ENCODE peak calls at places on chromosomes 6 and 20, in nine cellular contexts. One of them, this sample, is unnamed.

GRCh38 chr6:84271086-84271716 is 43.8 kb upstream of the CEP162 start:
- DNase-seq in heart left ventricle: no peak
- DNase-seq in astrocyte of the spinal cord: no peak
- DNase-seq in AG04450: no peak
- DNase-seq in nephron progenitor cell: no peak
- DNase-seq in H1: no peak
- DNase-seq in brain microvascular endothelial cell: no peak
- DNase-seq in fibroblast of mammary gland: no peak
- DNase-seq in body of pancreas: no peak
- DNase-seq in this sample: no peak

GRCh38 chr20:5041433-5041832 is 40.1 kb upstream of the SLC23A2 start:
- DNase-seq in heart left ventricle: no peak
- DNase-seq in body of pancreas: no peak
- DNase-seq in AG04450: no peak
- DNase-seq in fibroblast of mammary gland: peak; percentile 78
- DNase-seq in astrocyte of the spinal cord: peak; percentile 38
- DNase-seq in brain microvascular endothelial cell: peak; percentile 65
- DNase-seq in H1: no peak
- DNase-seq in nephron progenitor cell: no peak
- DNase-seq in this sample: no peak

GRCh38 chr20:62063601-62063980 is 2.1 kb downstream of the TAF4 start:
- DNase-seq in astrocyte of the spinal cord: peak; percentile 25
- DNase-seq in heart left ventricle: no peak
- DNase-seq in fibroblast of mammary gland: peak; percentile 26
- DNase-seq in body of pancreas: no peak
- DNase-seq in AG04450: no peak
- DNase-seq in H1: no peak
- DNase-seq in nephron progenitor cell: peak; percentile 65
- DNase-seq in brain microvascular endothelial cell: no peak
- DNase-seq in this sample: no peak

GRCh38 chr20:841568-842546 is 8.3 kb downstream of the FAM110A start:
- DNase-seq in AG04450: no peak
- DNase-seq in H1: no peak
- DNase-seq in fibroblast of mammary gland: no peak
- DNase-seq in heart left ventricle: no peak
- DNase-seq in nephron progenitor cell: peak; percentile 23
- DNase-seq in brain microvascular endothelial cell: no peak
- DNase-seq in astrocyte of the spinal cord: no peak
- DNase-seq in body of pancreas: peak; percentile 62
- DNase-seq in this sample: no peak

GRCh38 chr6:132084811-132085509 is 133.8 kb upstream of the CCN2 start:
- DNase-seq in body of pancreas: no peak
- DNase-seq in astrocyte of the spinal cord: peak; percentile 97
- DNase-seq in H1: no peak
- DNase-seq in brain microvascular endothelial cell: peak; percentile 88
- DNase-seq in nephron progenitor cell: no peak
- DNase-seq in heart left ventricle: no peak
- DNase-seq in fibroblast of mammary gland: peak; percentile 81
- DNase-seq in AG04450: peak; percentile 95
- DNase-seq in this sample: no peak

GRCh38 chr6:170049641-170050491 is 241.0 kb downstream of the DLL1 start:
- DNase-seq in astrocyte of the spinal cord: peak; percentile 1
- DNase-seq in heart left ventricle: peak; percentile 92
- DNase-seq in H1: no peak
- DNase-seq in nephron progenitor cell: no peak
- DNase-seq in fibroblast of mammary gland: peak; percentile 84
- DNase-seq in AG04450: peak; percentile 15
- DNase-seq in brain microvascular endothelial cell: no peak
- DNase-seq in body of pancreas: peak; percentile 65
- DNase-seq in this sample: peak; percentile 56

GRCh38 chr6:52574709-52575489 is 2.0 kb downstream of the TRAM2 start:
- DNase-seq in brain microvascular endothelial cell: peak; percentile 66
- DNase-seq in fibroblast of mammary gland: peak; percentile 69
- DNase-seq in heart left ventricle: peak; percentile 65
- DNase-seq in nephron progenitor cell: no peak
- DNase-seq in astrocyte of the spinal cord: no peak
- DNase-seq in AG04450: no peak
- DNase-seq in H1: no peak
- DNase-seq in body of pancreas: no peak
- DNase-seq in this sample: no peak

GRCh38 chr20:20820780-20821495 is 108.5 kb upstream of the RALGAPA2 start:
- DNase-seq in body of pancreas: no peak
- DNase-seq in nephron progenitor cell: no peak
- DNase-seq in AG04450: no peak
- DNase-seq in astrocyte of the spinal cord: no peak
- DNase-seq in H1: no peak
- DNase-seq in heart left ventricle: no peak
- DNase-seq in fibroblast of mammary gland: no peak
- DNase-seq in brain microvascular endothelial cell: no peak
- DNase-seq in this sample: no peak

GRCh38 chr20:60037120-60037499 is 78.9 kb downstream of the CDH26 start:
- DNase-seq in AG04450: no peak
- DNase-seq in astrocyte of the spinal cord: peak; percentile 39
- DNase-seq in nephron progenitor cell: no peak
- DNase-seq in brain microvascular endothelial cell: peak; percentile 72
- DNase-seq in heart left ventricle: no peak
- DNase-seq in H1: no peak
- DNase-seq in fibroblast of mammary gland: no peak
- DNase-seq in body of pancreas: no peak
- DNase-seq in this sample: no peak

GRCh38 chr20:48564997-48565396 is 262.8 kb downstream of the PREX1 start:
- DNase-seq in AG04450: no peak
- DNase-seq in nephron progenitor cell: no peak
- DNase-seq in fibroblast of mammary gland: no peak
- DNase-seq in astrocyte of the spinal cord: no peak
- DNase-seq in body of pancreas: no peak
- DNase-seq in H1: no peak
- DNase-seq in brain microvascular endothelial cell: no peak
- DNase-seq in heart left ventricle: no peak
- DNase-seq in this sample: no peak

GRCh38 chr6:31821301-31822037 is 6.1 kb upstream of the HSPA1B start:
- DNase-seq in nephron progenitor cell: peak; percentile 58
- DNase-seq in AG04450: no peak
- DNase-seq in brain microvascular endothelial cell: no peak
- DNase-seq in H1: no peak
- DNase-seq in astrocyte of the spinal cord: no peak
- DNase-seq in heart left ventricle: peak; percentile 82
- DNase-seq in fibroblast of mammary gland: peak; percentile 41
- DNase-seq in body of pancreas: peak; percentile 52
- DNase-seq in this sample: peak; percentile 78

DNA sequence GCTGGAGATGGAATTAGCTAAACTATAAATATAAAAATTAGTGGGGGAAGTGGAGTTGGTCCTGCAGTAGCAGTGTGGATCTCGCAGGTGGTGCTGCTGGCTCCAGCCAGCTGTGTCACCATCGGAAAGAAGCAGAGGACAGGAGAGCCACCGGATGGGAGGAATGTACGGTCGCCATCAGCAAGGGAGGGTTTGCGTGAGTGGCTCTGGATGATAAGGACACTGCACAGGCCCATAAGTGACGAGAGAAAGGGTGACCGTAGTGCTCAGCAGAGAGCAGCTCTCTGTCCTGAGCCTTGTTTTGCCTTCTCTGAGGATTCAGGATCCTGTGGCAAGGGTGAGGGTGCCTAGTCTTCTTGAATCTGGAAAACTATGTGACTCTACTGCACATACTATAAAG is 378.7 kb downstream of the ZFAND3 start:
- DNase-seq in astrocyte of the spinal cord: no peak
- DNase-seq in heart left ventricle: no peak
- DNase-seq in nephron progenitor cell: no peak
- DNase-seq in brain microvascular endothelial cell: no peak
- DNase-seq in body of pancreas: no peak
- DNase-seq in H1: no peak
- DNase-seq in fibroblast of mammary gland: no peak
- DNase-seq in AG04450: no peak
- DNase-seq in this sample: no peak
- TF ChIP-seq CTCF in astrocyte of the spinal cord: no peak
- TF ChIP-seq CTCF in heart left ventricle: no peak
- TF ChIP-seq CTCF in nephron progenitor cell: no peak
- TF ChIP-seq CTCF in brain microvascular endothelial cell: no peak
- TF ChIP-seq CTCF in body of pancreas: no peak
- TF ChIP-seq CTCF in H1: no peak
- TF ChIP-seq CTCF in fibroblast of mammary gland: no peak
- TF ChIP-seq CTCF in AG04450: no peak
- TF ChIP-seq CTCF in this sample: no peak

GRCh38 chr6:6843777-6844176 is 255.3 kb downstream of the LY86 start:
- DNase-seq in AG04450: no peak
- DNase-seq in brain microvascular endothelial cell: no peak
- DNase-seq in H1: no peak
- DNase-seq in fibroblast of mammary gland: no peak
- DNase-seq in nephron progenitor cell: no peak
- DNase-seq in astrocyte of the spinal cord: no peak
- DNase-seq in body of pancreas: no peak
- DNase-seq in heart left ventricle: no peak
- DNase-seq in this sample: no peak

GRCh38 chr6:6844451-6844974 is 256.0 kb downstream of the LY86 start:
- DNase-seq in body of pancreas: no peak
- DNase-seq in H1: no peak
- DNase-seq in nephron progenitor cell: no peak
- DNase-seq in fibroblast of mammary gland: no peak
- DNase-seq in brain microvascular endothelial cell: no peak
- DNase-seq in heart left ventricle: no peak
- DNase-seq in AG04450: no peak
- DNase-seq in astrocyte of the spinal cord: no peak
- DNase-seq in this sample: no peak

GRCh38 chr6:6842301-6842700 is 253.8 kb downstream of the LY86 start:
- DNase-seq in AG04450: no peak
- DNase-seq in H1: no peak
- DNase-seq in brain microvascular endothelial cell: no peak
- DNase-seq in body of pancreas: no peak
- DNase-seq in fibroblast of mammary gland: no peak
- DNase-seq in astrocyte of the spinal cord: no peak
- DNase-seq in nephron progenitor cell: no peak
- DNase-seq in heart left ventricle: no peak
- DNase-seq in this sample: no peak

GRCh38 chr6:6841571-6841970 is 253.1 kb downstream of the LY86 start:
- DNase-seq in astrocyte of the spinal cord: no peak
- DNase-seq in brain microvascular endothelial cell: no peak
- DNase-seq in H1: no peak
- DNase-seq in body of pancreas: peak; percentile 50
- DNase-seq in heart left ventricle: no peak
- DNase-seq in AG04450: no peak
- DNase-seq in nephron progenitor cell: no peak
- DNase-seq in fibroblast of mammary gland: no peak
- DNase-seq in this sample: no peak

DNA sequence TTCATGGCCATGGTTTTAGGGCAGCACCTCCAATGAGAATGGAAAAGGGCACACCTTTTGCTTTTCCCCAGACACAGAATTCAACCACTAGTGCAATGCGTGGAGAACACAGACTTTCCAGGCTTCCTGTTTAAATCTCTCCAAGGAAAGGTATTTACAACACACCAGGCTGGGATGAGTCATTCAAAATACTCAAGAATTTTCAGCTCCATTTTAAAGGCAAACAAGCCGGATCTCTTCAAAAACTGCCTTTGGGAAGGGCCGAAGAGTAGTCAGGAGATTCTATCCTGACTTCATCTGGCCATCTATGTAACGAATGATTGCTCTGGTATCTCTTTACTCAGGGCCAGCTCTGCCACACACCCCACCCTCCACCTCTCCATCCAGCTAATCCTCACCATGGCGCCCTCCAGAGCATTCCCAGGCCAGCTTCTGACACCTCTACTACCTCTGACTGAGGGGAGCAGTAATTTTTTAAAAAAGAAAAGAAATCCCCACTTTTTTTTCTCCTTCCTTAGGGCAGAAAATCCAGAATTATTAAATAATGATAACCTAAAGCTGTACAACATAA is 254.6 kb downstream of the LY86 start:
- DNase-seq in H1: no peak
- DNase-seq in nephron progenitor cell: no peak
- DNase-seq in astrocyte of the spinal cord: peak; percentile 35
- DNase-seq in body of pancreas: no peak
- DNase-seq in AG04450: no peak
- DNase-seq in fibroblast of mammary gland: peak; percentile 35
- DNase-seq in heart left ventricle: no peak
- DNase-seq in brain microvascular endothelial cell: no peak
- DNase-seq in this sample: no peak
- TF ChIP-seq CTCF in H1: no peak
- TF ChIP-seq CTCF in nephron progenitor cell: no peak
- TF ChIP-seq CTCF in astrocyte of the spinal cord: no peak
- TF ChIP-seq CTCF in body of pancreas: no peak
- TF ChIP-seq CTCF in AG04450: no peak
- TF ChIP-seq CTCF in fibroblast of mammary gland: no peak
- TF ChIP-seq CTCF in heart left ventricle: no peak
- TF ChIP-seq CTCF in brain microvascular endothelial cell: no peak
- TF ChIP-seq CTCF in this sample: no peak

DNA sequence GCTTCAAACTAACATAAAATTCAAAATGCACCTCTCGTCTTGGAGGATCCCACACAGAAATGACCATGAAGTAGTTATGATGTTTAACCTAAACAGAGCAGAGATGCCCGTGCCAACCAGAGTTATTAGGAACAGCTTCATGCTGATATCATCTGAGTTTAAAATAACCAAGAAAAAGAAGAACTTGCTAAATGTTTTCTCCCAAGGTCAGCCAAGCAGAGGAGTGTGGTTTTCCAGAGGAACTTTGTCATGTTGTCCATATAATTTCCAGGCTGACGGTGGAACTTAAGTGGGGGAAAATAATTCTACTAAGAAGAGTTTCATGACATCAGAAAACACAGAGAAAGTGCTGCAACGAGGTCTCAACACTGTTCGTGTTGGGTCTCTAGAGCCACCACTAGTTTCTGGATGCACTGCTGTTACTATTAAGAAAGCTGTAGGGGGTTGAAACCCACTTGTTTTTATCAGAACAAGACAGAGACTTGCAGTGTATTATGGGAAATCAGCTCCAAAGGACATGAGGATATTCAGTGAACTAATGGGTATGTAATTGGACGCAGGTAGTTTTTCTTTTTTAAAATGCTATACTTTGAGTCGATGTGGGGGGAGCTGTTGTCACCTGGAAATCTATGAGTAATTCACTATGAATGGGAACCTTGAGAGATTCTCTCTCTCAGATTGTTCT is 5.2 kb downstream of the AGPAT4 start:
- DNase-seq in body of pancreas: no peak
- DNase-seq in heart left ventricle: no peak
- DNase-seq in nephron progenitor cell: no peak
- DNase-seq in brain microvascular endothelial cell: no peak
- DNase-seq in H1: no peak
- DNase-seq in fibroblast of mammary gland: no peak
- DNase-seq in AG04450: no peak
- DNase-seq in astrocyte of the spinal cord: no peak
- DNase-seq in this sample: no peak
- TF ChIP-seq CTCF in body of pancreas: no peak
- TF ChIP-seq CTCF in heart left ventricle: no peak
- TF ChIP-seq CTCF in nephron progenitor cell: no peak
- TF ChIP-seq CTCF in brain microvascular endothelial cell: no peak
- TF ChIP-seq CTCF in H1: no peak
- TF ChIP-seq CTCF in fibroblast of mammary gland: no peak
- TF ChIP-seq CTCF in AG04450: no peak
- TF ChIP-seq CTCF in astrocyte of the spinal cord: no peak
- TF ChIP-seq CTCF in this sample: no peak

DNA sequence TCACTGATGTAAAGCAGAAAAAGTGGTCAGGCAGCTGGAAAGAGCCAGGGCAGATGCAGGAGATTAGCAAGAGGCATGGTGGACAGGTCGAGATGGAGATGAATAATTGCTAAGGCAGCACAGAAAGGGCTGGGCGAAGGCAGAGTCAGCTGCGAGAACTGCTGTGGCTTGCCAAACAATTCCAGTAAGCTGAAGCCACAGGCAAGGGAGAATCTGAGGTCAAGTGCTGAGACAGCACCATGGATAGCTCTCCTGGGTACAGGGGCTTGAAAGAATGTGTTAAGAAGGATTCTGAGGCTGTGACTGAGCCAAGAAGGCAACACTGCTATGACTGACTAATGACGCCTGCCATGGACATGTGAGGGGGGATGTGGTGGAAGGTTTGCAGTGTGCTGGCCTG is 220.8 kb upstream of the FOXA2 start:
- DNase-seq in brain microvascular endothelial cell: peak; percentile 89
- DNase-seq in astrocyte of the spinal cord: peak; percentile 63
- DNase-seq in AG04450: peak; percentile 4
- DNase-seq in H1: no peak
- DNase-seq in heart left ventricle: peak; percentile 47
- DNase-seq in body of pancreas: no peak
- DNase-seq in nephron progenitor cell: peak; percentile 32
- DNase-seq in fibroblast of mammary gland: peak; percentile 59
- DNase-seq in this sample: no peak
- TF ChIP-seq CTCF in brain microvascular endothelial cell: no peak
- TF ChIP-seq CTCF in astrocyte of the spinal cord: no peak
- TF ChIP-seq CTCF in AG04450: no peak
- TF ChIP-seq CTCF in H1: no peak
- TF ChIP-seq CTCF in heart left ventricle: no peak
- TF ChIP-seq CTCF in body of pancreas: no peak
- TF ChIP-seq CTCF in nephron progenitor cell: no peak
- TF ChIP-seq CTCF in fibroblast of mammary gland: no peak
- TF ChIP-seq CTCF in this sample: no peak

This sample was measured in omental fat pad.